ENCODE peak calls at places on chromosomes 4 and X, in four cellular contexts. N is Kasumi-1, C is SK-N-SH, O is thyroid gland. F is an unnamed sample.

GRCh38 chrX:46649421-46650260 is 76.1 kb downstream of the CHST7 start:
- DNase-seq in C (peak; percentile 52), N (peak; percentile 73), O (peak; percentile 68), F (no peak)

GRCh38 chr4:80182237-80182866 is 15.0 kb upstream of the PRDM8 start:
- DNase-seq in C (no peak), O (no peak), N (no peak), F (no peak)

GRCh38 chr4:14627038-14627437 is 375.2 kb upstream of the CPEB2 start:
- DNase-seq in C (peak; percentile 52), O (no peak), N (no peak), F (no peak)

GRCh38 chr4:5957091-5957490 is 61.1 kb downstream of the C4orf50 start:
- DNase-seq in N (no peak), O (no peak), C (no peak), F (no peak)

GRCh38 chr4:40205259-40206198 is 8.7 kb downstream of the RHOH start:
- DNase-seq in C (no peak), O (no peak), N (peak; percentile 83), F (no peak)

GRCh38 chr4:476501-476900 is 22.5 kb downstream of the ZNF721 start:
- DNase-seq in N (peak; percentile 80), O (no peak), C (no peak), F (no peak)

GRCh38 chrX:276588-277171 is 4.5 kb upstream of the PLCXD1 start:
- DNase-seq in O (peak; percentile 41), C (peak; percentile 62), N (no peak), F (no peak)

GRCh38 chrX:3271485-3272186 is 74.8 kb downstream of the MXRA5 start:
- DNase-seq in C (no peak), N (peak; percentile 18), O (no peak), F (no peak)

GRCh38 chr4:25767877-25768475 is 94.8 kb downstream of the SEL1L3 start:
- DNase-seq in O (peak; percentile 73), C (peak; percentile 73), N (peak; percentile 57), F (no peak)

GRCh38 chrX:30657542-30658238 is 4.5 kb downstream of the GK start:
- DNase-seq in C (no peak), N (no peak), O (no peak), F (no peak)

GRCh38 chrX:95703696-95704095 is 980.9 kb upstream of the DIAPH2 start:
- DNase-seq in N (no peak), O (no peak), C (no peak), F (no peak)